ENCODE peak calls at places on chromosome 20, in ten cellular contexts. I, O, V, U, T, N, H, R, F and X are unnamed samples.

GRCh38 chr20:22796465-22797077 is 212.2 kb upstream of the FOXA2 start:
- DNase-seq in I (no peak), O (no peak), V (no peak), U (no peak), T (no peak), N (no peak), H (no peak), R (no peak), F (peak; percentile 70), X (no peak)

GRCh38 chr20:20820104-20820503 is 107.7 kb upstream of the RALGAPA2 start:
- DNase-seq in I (no peak), O (no peak), V (no peak), U (peak; percentile 92), T (no peak), N (no peak), H (no peak), R (peak; percentile 64), F (no peak), X (no peak)

GRCh38 chr20:23305098-23305497 is 45.5 kb upstream of the NXT1 start:
- DNase-seq in I (no peak), O (no peak), V (no peak), U (no peak), T (no peak), N (no peak), H (no peak), R (no peak), F (peak; percentile 69), X (peak; percentile 58)

GRCh38 chr20:49575551-49576060 is 7.7 kb upstream of the PTGIS start:
- DNase-seq in I (no peak), O (no peak), V (no peak), U (no peak), T (no peak), N (no peak), H (no peak), R (no peak), F (no peak), X (peak; percentile 78)

GRCh38 chr20:54356726-54357235 is 118.6 kb upstream of the DOK5 start:
- DNase-seq in I (no peak), O (no peak), V (no peak), U (no peak), T (no peak), N (no peak), H (no peak), R (no peak), F (no peak), X (no peak)

GRCh38 chr20:1467355-1468116 is 887 bp upstream of the NSFL1C start:
- DNase-seq in I (no peak), O (peak; percentile 98), V (no peak), U (peak; percentile 20), T (no peak), N (no peak), H (no peak), R (peak; percentile 92), F (no peak), X (peak; percentile 41)

GRCh38 chr20:44646641-44647274 is 4.7 kb downstream of the ADA start:
- DNase-seq in I (no peak), O (no peak), V (no peak), U (no peak), T (no peak), N (no peak), H (no peak), R (peak; percentile 84), F (peak; percentile 59), X (no peak)

GRCh38 chr20:10965936-10966470 is 292.2 kb upstream of the JAG1 start:
- DNase-seq in I (no peak), O (no peak), V (no peak), U (no peak), T (no peak), N (no peak), H (no peak), R (no peak), F (peak; percentile 73), X (no peak)

GRCh38 chr20:37986873-37987601 is 46.2 kb downstream of the TTI1 start:
- DNase-seq in I (peak; percentile 86), O (no peak), V (no peak), U (no peak), T (no peak), N (no peak), H (no peak), R (no peak), F (peak; percentile 13), X (peak; percentile 92)

GRCh38 chr20:61797200-61797599 is 268.5 kb downstream of the TAF4 start:
- DNase-seq in I (no peak), O (no peak), V (no peak), U (no peak), T (no peak), N (no peak), H (no peak), R (peak; percentile 47), F (no peak), X (no peak)

GRCh38 chr20:48920527-48921167 is 864 bp upstream of the ARFGEF2 start:
- DNase-seq in I (peak; percentile 82), O (no peak), V (no peak), U (no peak), T (no peak), N (no peak), H (no peak), R (no peak), F (no peak), X (no peak)

GRCh38 chr20:14498809-14499208 is 161.4 kb upstream of the FLRT3 start:
- DNase-seq in I (no peak), O (no peak), V (no peak), U (no peak), T (no peak), N (no peak), H (no peak), R (no peak), F (no peak), X (no peak)

GRCh38 chr20:5654557-5654956 is 95.6 kb upstream of the SHLD1 start:
- DNase-seq in I (no peak), O (no peak), V (no peak), U (no peak), T (no peak), N (no peak), H (no peak), R (peak; percentile 38), F (peak; percentile 94), X (no peak)

GRCh38 chr20:59938696-59939051 is 1.4 kb downstream of the PPP1R3D start:
- DNase-seq in I (peak; percentile 61), O (no peak), V (no peak), U (no peak), T (no peak), N (no peak), H (no peak), R (peak; percentile 62), F (no peak), X (peak; percentile 33)

GRCh38 chr20:7696311-7696710 is 243.9 kb downstream of the HAO1 start:
- DNase-seq in I (no peak), O (no peak), V (no peak), U (no peak), T (no peak), N (no peak), H (no peak), R (no peak), F (no peak), X (no peak)

GRCh38 chr20:31516651-31517050 is 2.4 kb downstream of the HM13 start:
- DNase-seq in I (no peak), O (no peak), V (peak; percentile 31), U (no peak), T (no peak), N (no peak), H (no peak), R (no peak), F (no peak), X (no peak)

GRCh38 chr20:59751075-59751711 is 146.9 kb downstream of the PHACTR3 start:
- DNase-seq in I (peak; percentile 90), O (no peak), V (peak; percentile 57), U (peak; percentile 86), T (no peak), N (no peak), H (peak; percentile 3), R (peak; percentile 93), F (peak; percentile 29), X (peak; percentile 60)

GRCh38 chr20:19603390-19603753 is 154.7 kb upstream of the RIN2 start:
- DNase-seq in I (no peak), O (no peak), V (no peak), U (no peak), T (no peak), N (no peak), H (no peak), R (no peak), F (no peak), X (no peak)

GRCh38 chr20:63232235-63233060 is 3.3 kb upstream of the BIRC7 start:
- DNase-seq in I (no peak), O (no peak), V (no peak), U (no peak), T (no peak), N (no peak), H (no peak), R (no peak), F (peak; percentile 69), X (no peak)

GRCh38 chr20:13868331-13868730 is 83.5 kb downstream of the NDUFAF5 start:
- DNase-seq in I (peak; percentile 82), O (peak; percentile 93), V (no peak), U (no peak), T (no peak), N (no peak), H (no peak), R (peak; percentile 82), F (peak; percentile 9), X (peak; percentile 63)

GRCh38 chr20:10357974-10358373 is 76.0 kb downstream of the MKKS start:
- DNase-seq in I (no peak), O (no peak), V (no peak), U (no peak), T (no peak), N (no peak), H (no peak), R (no peak), F (peak; percentile 29), X (no peak)

GRCh38 chr20:47761478-47762047 is 23.7 kb downstream of the SULF2 start:
- DNase-seq in I (no peak), O (no peak), V (no peak), U (no peak), T (no peak), N (no peak), H (no peak), R (no peak), F (no peak), X (no peak)

GRCh38 chr20:31841928-31842327 is 3.5 kb downstream of the FOXS1 start:
- DNase-seq in I (peak; percentile 93), O (no peak), V (no peak), U (no peak), T (no peak), N (no peak), H (no peak), R (no peak), F (peak; percentile 84), X (peak; percentile 54)

GRCh38 chr20:32111763-32112162 is 2.2 kb downstream of the TM9SF4 start:
- DNase-seq in I (no peak), O (no peak), V (no peak), U (no peak), T (no peak), N (no peak), H (no peak), R (no peak), F (no peak), X (peak; percentile 30)

GRCh38 chr20:4848041-4848440 is 126.3 kb downstream of the PRND start:
- DNase-seq in I (no peak), O (no peak), V (no peak), U (no peak), T (no peak), N (no peak), H (no peak), R (no peak), F (no peak), X (peak; percentile 20)

GRCh38 chr20:16346956-16347355 is 226.3 kb downstream of the KIF16B start:
- DNase-seq in I (no peak), O (no peak), V (no peak), U (no peak), T (no peak), N (no peak), H (no peak), R (no peak), F (no peak), X (no peak)

GRCh38 chr20:13809373-13809772 is 24.5 kb downstream of the NDUFAF5 start:
- DNase-seq in I (no peak), O (no peak), V (no peak), U (no peak), T (no peak), N (no peak), H (no peak), R (no peak), F (no peak), X (no peak)

GRCh38 chr20:61922411-61922810 is 143.3 kb downstream of the TAF4 start:
- DNase-seq in I (no peak), O (no peak), V (no peak), U (no peak), T (no peak), N (no peak), H (no peak), R (no peak), F (no peak), X (peak; percentile 20)